ENCODE peak calls at places on chromosome 2, in ten cellular contexts. Q is HT-29; N is SW480; R is GM12891; G is activated CD4-positive, alpha-beta T cell treated with anti-CD3 and anti-CD28 coated beads for 36 hours; I is epithelial cell of esophagus; A is GM12878; C is transverse colon; J is NCI-H748 treated with DMSO at 0.1 percent for 48 hours; F is NCI-H1694 treated with DMSO at 0.1 percent for 48 hours. E is an unnamed sample.

GRCh38 chr2:28250006-28250405 is 142.7 kb upstream of the FOSL2 start:
- DNase-seq in Q (no peak), N (peak), R (no peak), G (no peak), I (peak), A (no peak), C (no peak), J (no peak), F (no peak), E (peak)

GRCh38 chr2:239803764-239804111 is 221.4 kb downstream of the NDUFA10 start:
- DNase-seq in Q (no peak), N (no peak), R (no peak), G (no peak), I (no peak), A (no peak), C (no peak), J (no peak), F (no peak), E (no peak)

GRCh38 chr2:197846789-197847188 is 42.4 kb downstream of the PLCL1 start:
- DNase-seq in Q (no peak), N (no peak), R (no peak), G (no peak), I (no peak), A (no peak), C (no peak), J (no peak), F (no peak), E (no peak)

GRCh38 chr2:196598846-196599245 is 40.7 kb upstream of the CCDC150 start:
- DNase-seq in Q (no peak), N (no peak), R (no peak), G (no peak), I (no peak), A (no peak), C (no peak), J (no peak), F (no peak), E (no peak)

GRCh38 chr2:108640731-108641130 is 78.6 kb upstream of the RANBP2 start:
- DNase-seq in Q (no peak), N (no peak), R (no peak), G (no peak), I (peak), A (no peak), C (no peak), J (no peak), F (no peak), E (peak)

GRCh38 chr2:54226224-54226623 is 29.8 kb downstream of the TSPYL6 start:
- DNase-seq in Q (peak), N (no peak), R (no peak), G (no peak), I (no peak), A (no peak), C (no peak), J (no peak), F (no peak), E (no peak)

GRCh38 chr2:627340-627709 is 49.9 kb downstream of the TMEM18 start:
- DNase-seq in Q (no peak), N (no peak), R (no peak), G (no peak), I (no peak), A (no peak), C (no peak), J (no peak), F (no peak), E (no peak)

GRCh38 chr2:55999790-56000189 is 76.2 kb upstream of the EFEMP1 start:
- DNase-seq in Q (no peak), N (no peak), R (no peak), G (no peak), I (no peak), A (no peak), C (no peak), J (no peak), F (no peak), E (no peak)

GRCh38 chr2:118974103-118974911 is 32.3 kb downstream of the MARCO start:
- DNase-seq in Q (no peak), N (no peak), R (no peak), G (no peak), I (peak), A (no peak), C (no peak), J (no peak), F (no peak), E (peak)

GRCh38 chr2:45497355-45497754 is 113.7 kb downstream of the SRBD1 start:
- DNase-seq in Q (no peak), N (no peak), R (peak), G (peak), I (no peak), A (peak), C (no peak), J (no peak), F (no peak), E (no peak)

GRCh38 chr2:157261199-157261782 is 3.8 kb downstream of the GALNT5 start:
- DNase-seq in Q (peak), N (peak), R (no peak), G (peak), I (peak), A (no peak), C (peak), J (peak), F (peak), E (peak)

GRCh38 chr2:7180641-7181370 is 263.6 kb downstream of the RNF144A start:
- DNase-seq in Q (no peak), N (peak), R (no peak), G (no peak), I (peak), A (no peak), C (no peak), J (no peak), F (no peak), E (peak)

GRCh38 chr2:112869258-112869842 is 32.8 kb upstream of the IL1B start:
- DNase-seq in Q (peak), N (peak), R (no peak), G (peak), I (peak), A (no peak), C (peak), J (peak), F (no peak), E (peak)

GRCh38 chr2:203873461-203873860 is 5.9 kb downstream of the CTLA4 start:
- DNase-seq in Q (no peak), N (no peak), R (no peak), G (peak), I (no peak), A (no peak), C (no peak), J (no peak), F (no peak), E (no peak)

GRCh38 chr2:30254692-30255015 is 23.3 kb downstream of the LBH start:
- DNase-seq in Q (no peak), N (no peak), R (no peak), G (no peak), I (no peak), A (no peak), C (no peak), J (no peak), F (no peak), E (no peak)

GRCh38 chr2:230868151-230868946 is 3.6 kb downstream of the ITM2C start:
- DNase-seq in Q (no peak), N (no peak), R (no peak), G (no peak), I (no peak), A (no peak), C (peak), J (no peak), F (no peak), E (no peak)

GRCh38 chr2:141641462-141641861 is 489.4 kb downstream of the LRP1B start:
- DNase-seq in Q (no peak), N (no peak), R (no peak), G (no peak), I (peak), A (no peak), C (no peak), J (no peak), F (no peak), E (no peak)

GRCh38 chr2:133197156-133197555 is 371.1 kb downstream of the NCKAP5 start:
- DNase-seq in Q (no peak), N (no peak), R (no peak), G (no peak), I (peak), A (no peak), C (no peak), J (no peak), F (no peak), E (no peak)

E was measured in AG08395.